ENCODE peak calls at places on chromosomes 2 and 18, in seven cellular contexts. B is CD4-positive, alpha-beta T cell; N is NCI-H82; S is endothelial cell; Z is AG10803; I is NCI-H1092 treated with DMSO at 0.1 percent for 48 hours; E is stimulated activated CD4-positive, alpha-beta T cell treated with anti-CD3 and anti-CD28 coated beads, Interleukin-15, amount 100 ng/mL, for 1 hour. P is an unnamed sample.

GRCh38 chr2:9739508-9739907 is 103.8 kb upstream of the TAF1B start:
- DNase-seq in B (peak), N (peak), S (no peak), Z (peak), I (no peak), E (no peak), P (peak)

GRCh38 chr2:68185541-68186164 is 28.0 kb downstream of the PNO1 start:
- DNase-seq in B (peak), N (peak), S (peak), Z (peak), I (peak), E (peak), P (peak)

GRCh38 chr18:41113885-41114482 is 841.0 kb upstream of the PIK3C3 start:
- DNase-seq in B (no peak), N (no peak), S (no peak), Z (peak), I (no peak), E (no peak), P (no peak)

GRCh38 chr2:222959358-222959757 is 92.6 kb upstream of the KCNE4 start:
- DNase-seq in B (no peak), N (no peak), S (no peak), Z (peak), I (no peak), E (no peak), P (no peak)

GRCh38 chr2:168956392-168956791 is 55.3 kb downstream of the G6PC2 start:
- DNase-seq in B (no peak), N (no peak), S (no peak), Z (no peak), I (no peak), E (no peak), P (no peak)

GRCh38 chr18:46821856-46822711 is 65.2 kb upstream of the ST8SIA5 start:
- DNase-seq in B (no peak), N (no peak), S (no peak), Z (no peak), I (no peak), E (no peak), P (no peak)

GRCh38 chr2:239443666-239444567 is 43.1 kb upstream of the HDAC4 start:
- DNase-seq in B (no peak), N (no peak), S (no peak), Z (peak), I (no peak), E (no peak), P (no peak)

GRCh38 chr2:230601510-230601909 is 111.1 kb upstream of the CAB39 start:
- DNase-seq in B (no peak), N (no peak), S (no peak), Z (no peak), I (no peak), E (no peak), P (no peak)

GRCh38 chr2:157559461-157559860 is 69.2 kb downstream of the ACVR1C start:
- DNase-seq in B (no peak), N (no peak), S (no peak), Z (no peak), I (no peak), E (no peak), P (no peak)

GRCh38 chr2:144379891-144380311 is 140.0 kb downstream of the ZEB2 start:
- DNase-seq in B (no peak), N (peak), S (peak), Z (no peak), I (no peak), E (no peak), P (no peak)

GRCh38 chr2:105357122-105357521 is 19.8 kb downstream of the C2orf49 start:
- DNase-seq in B (no peak), N (no peak), S (no peak), Z (no peak), I (no peak), E (no peak), P (no peak)

GRCh38 chr2:240278661-240279060 is 138.2 kb upstream of the OTOS start:
- DNase-seq in B (no peak), N (no peak), S (no peak), Z (no peak), I (no peak), E (no peak), P (no peak)

GRCh38 chr2:232347369-232347768 is 31.2 kb upstream of the ALPP start:
- DNase-seq in B (no peak), N (no peak), S (no peak), Z (no peak), I (no peak), E (no peak), P (no peak)

GRCh38 chr2:14433946-14434495 is 198.5 kb upstream of the LRATD1 start:
- DNase-seq in B (no peak), N (no peak), S (no peak), Z (no peak), I (no peak), E (no peak), P (no peak)

GRCh38 chr18:35024965-35025364 is 16.2 kb upstream of the MAPRE2 start:
- DNase-seq in B (no peak), N (no peak), S (no peak), Z (peak), I (no peak), E (no peak), P (no peak)

GRCh38 chr2:186381573-186381972 is 104.5 kb upstream of the ZC3H15 start:
- DNase-seq in B (no peak), N (no peak), S (no peak), Z (no peak), I (no peak), E (no peak), P (no peak)

GRCh38 chr2:47025969-47026610 is 110.5 kb upstream of the MCFD2 start:
- DNase-seq in B (no peak), N (no peak), S (no peak), Z (no peak), I (no peak), E (no peak), P (no peak)

GRCh38 chr2:30385327-30385726 is 61.7 kb upstream of the LCLAT1 start:
- DNase-seq in B (no peak), N (no peak), S (peak), Z (peak), I (no peak), E (no peak), P (no peak)

GRCh38 chr2:70607121-70607551 is 53.5 kb upstream of the TGFA start:
- DNase-seq in B (no peak), N (no peak), S (no peak), Z (peak), I (no peak), E (no peak), P (no peak)

GRCh38 chr2:46494596-46494995 is 15.2 kb downstream of the TMEM247 start:
- DNase-seq in B (no peak), N (no peak), S (no peak), Z (no peak), I (no peak), E (no peak), P (no peak)

GRCh38 chr2:12318427-12319057 is 398.2 kb upstream of the TRIB2 start:
- DNase-seq in B (no peak), N (no peak), S (no peak), Z (peak), I (no peak), E (no peak), P (no peak)

GRCh38 chr2:127097471-127097765 is 9.5 kb downstream of the BIN1 start:
- DNase-seq in B (no peak), N (no peak), S (no peak), Z (no peak), I (no peak), E (no peak), P (no peak)

GRCh38 chr2:37802106-37802791 is 122.8 kb upstream of the RMDN2 start:
- DNase-seq in B (no peak), N (no peak), S (no peak), Z (peak), I (peak), E (no peak), P (no peak)

GRCh38 chr2:106269591-106270291 is 75.6 kb upstream of the UXS1 start:
- DNase-seq in B (peak), N (peak), S (no peak), Z (no peak), I (peak), E (no peak), P (no peak)

GRCh38 chr2:215479121-215479520 is 43.3 kb upstream of the FN1 start:
- DNase-seq in B (no peak), N (no peak), S (no peak), Z (no peak), I (no peak), E (no peak), P (no peak)

GRCh38 chr2:168024459-168024858 is 222.9 kb downstream of the STK39 start:
- DNase-seq in B (no peak), N (no peak), S (no peak), Z (no peak), I (no peak), E (no peak), P (no peak)

GRCh38 chr2:24083567-24084385 is 858 bp downstream of the TP53I3 start:
- DNase-seq in B (peak), N (peak), S (no peak), Z (peak), I (peak), E (peak), P (peak)

GRCh38 chr2:215692387-215693079 is 256.7 kb upstream of the FN1 start:
- DNase-seq in B (no peak), N (no peak), S (no peak), Z (peak), I (no peak), E (no peak), P (no peak)

GRCh38 chr2:173716458-173717052 is 248.6 kb downstream of the SP3 start:
- DNase-seq in B (no peak), N (no peak), S (no peak), Z (no peak), I (no peak), E (no peak), P (no peak)